ENCODE peak calls at places on chromosomes 3 and 15, in seven cellular contexts. Z, C, S, E, F, T and I are unnamed samples.

GRCh38 chr15:68620721-68621528 is 42.1 kb downstream of the CORO2B start:
- DNase-seq in Z (peak; percentile 67), C (no peak), T (no peak), S (no peak), E (no peak), F (peak; percentile 71), I (no peak)

GRCh38 chr15:89781055-89781454 is 4.9 kb downstream of the MESP2 start:
- DNase-seq in F (no peak), C (no peak), E (no peak), Z (peak; percentile 73), T (peak; percentile 47), S (no peak), I (no peak)

GRCh38 chr15:87863152-87863551 is 393.4 kb downstream of the NTRK3 start:
- DNase-seq in E (no peak), T (no peak), F (no peak), S (no peak), C (no peak), Z (no peak), I (no peak)

GRCh38 chr3:152155246-152155645 is 113.5 kb upstream of the MBNL1 start:
- DNase-seq in F (no peak), C (no peak), T (no peak), S (no peak), E (no peak), Z (no peak), I (no peak)

GRCh38 chr3:126149960-126150515 is 30.3 kb downstream of the ALDH1L1 start:
- DNase-seq in Z (no peak), F (no peak), E (no peak), C (no peak), T (no peak), S (no peak), I (no peak)

GRCh38 chr3:47714606-47715005 is 67.1 kb downstream of the SMARCC1 start:
- DNase-seq in E (no peak), T (no peak), Z (no peak), S (no peak), C (no peak), F (no peak), I (no peak)

GRCh38 chr15:92595506-92596337 is 59.9 kb downstream of the FAM174B start:
- DNase-seq in C (no peak), S (no peak), Z (no peak), F (no peak), T (no peak), E (no peak), I (no peak)

GRCh38 chr15:63724760-63725159 is 109.0 kb downstream of the HERC1 start:
- DNase-seq in E (no peak), S (no peak), Z (no peak), T (no peak), F (no peak), C (no peak), I (no peak)

GRCh38 chr3:48952510-48953118 is 34.0 kb downstream of the ARIH2 start:
- DNase-seq in T (peak; percentile 60), S (peak; percentile 48), E (peak; percentile 47), C (peak; percentile 44), Z (peak; percentile 70), F (peak; percentile 14), I (peak; percentile 30)

GRCh38 chr3:6921876-6922275 is 61.0 kb downstream of the GRM7 start:
- DNase-seq in F (no peak), E (no peak), S (no peak), C (no peak), Z (no peak), T (no peak), I (no peak)

GRCh38 chr3:99774467-99774866 is 43.2 kb upstream of the CMSS1 start:
- DNase-seq in E (no peak), C (no peak), F (no peak), Z (no peak), S (peak; percentile 18), T (peak; percentile 6), I (peak; percentile 39)

GRCh38 chr3:124858275-124858674 is 28.9 kb downstream of the ITGB5 start:
- DNase-seq in T (no peak), C (no peak), E (no peak), Z (no peak), F (no peak), S (no peak), I (no peak)